ENCODE peak calls at places on chromosomes 7 and 10, in four cellular contexts. S, Y, Q and E are unnamed samples.
A peak's percentile ranks its signal among the peaks of the same experiment; 100 is the strongest.

GRCh38 chr7:47498229-47499056 is 83.5 kb downstream of the TNS3 start:
- DNase-seq in S (no peak), Q (no peak), Y (no peak), E (no peak)

GRCh38 chr7:117895271-117895670 is 22.0 kb upstream of the CTTNBP2 start:
- DNase-seq in S (no peak), Y (no peak), Q (no peak), E (no peak)

GRCh38 chr7:17659126-17659525 is 281.2 kb downstream of the SNX13 start:
- DNase-seq in Y (no peak), Q (no peak), S (no peak), E (no peak)

GRCh38 chr7:25894002-25894901 is 257.7 kb upstream of the NFE2L3 start:
- DNase-seq in Y (peak; percentile 24), S (no peak), Q (no peak), E (peak; percentile 52)

GRCh38 chr10:27241640-27242472 is 1.3 kb upstream of the ACBD5 start:
- DNase-seq in Y (peak; percentile 93), S (peak; percentile 86), Q (peak; percentile 93), E (peak; percentile 88)

GRCh38 chr7:106167439-106168136 is 55.5 kb upstream of the SYPL1 start:
- DNase-seq in Y (no peak), S (peak; percentile 20), Q (peak; percentile 18), E (no peak)

GRCh38 chr7:64574481-64575159 is 11.7 kb upstream of the ZNF680 start:
- DNase-seq in Q (peak; percentile 72), Y (peak; percentile 50), S (peak; percentile 61), E (no peak)

GRCh38 chr10:104321226-104321625 is 17.0 kb downstream of the ITPRIP start:
- DNase-seq in Y (no peak), Q (no peak), S (no peak), E (no peak)

GRCh38 chr7:2388637-2388954 is 14.8 kb upstream of the CHST12 start:
- DNase-seq in Q (no peak), S (no peak), Y (no peak), E (no peak)

GRCh38 chr7:27554826-27555225 is 107.9 kb downstream of the HIBADH start:
- DNase-seq in S (no peak), Q (no peak), Y (no peak), E (no peak)

GRCh38 chr7:134785842-134786241 is 6.4 kb downstream of the CALD1 start:
- DNase-seq in Q (no peak), Y (no peak), S (no peak), E (no peak)

GRCh38 chr10:114851336-114851735 is 29.8 kb downstream of the FHIP2A start:
- DNase-seq in Q (no peak), Y (no peak), S (no peak), E (no peak)

GRCh38 chr10:127275793-127276415 is 79.5 kb upstream of the INSYN2A start:
- DNase-seq in S (no peak), Y (no peak), Q (no peak), E (no peak)

GRCh38 chr10:119616879-119617580 is 20.3 kb upstream of the TIAL1 start:
- DNase-seq in S (no peak), Y (peak; percentile 14), Q (no peak), E (no peak)

GRCh38 chr10:72694476-72695369 is 2.8 kb downstream of the MCU start:
- DNase-seq in Q (peak; percentile 48), S (no peak), Y (peak; percentile 5), E (peak; percentile 27)

GRCh38 chr7:114312649-114313048 is 102.0 kb upstream of the FOXP2 start:
- DNase-seq in Y (no peak), S (no peak), Q (no peak), E (no peak)

GRCh38 chr7:96327429-96327828 is 5.5 kb upstream of the SLC25A13 start:
- DNase-seq in Y (no peak), Q (no peak), S (no peak), E (no peak)

GRCh38 chr10:46310143-46310514 is 23.3 kb downstream of the ANTXRL start:
- DNase-seq in Y (no peak), S (no peak), Q (no peak), E (no peak)

GRCh38 chr7:4745971-4746919 is 29.2 kb upstream of the AP5Z1 start:
- DNase-seq in Y (no peak), Q (peak; percentile 62), S (peak; percentile 48), E (no peak)

GRCh38 chr10:16014469-16014868 is 154.2 kb upstream of the MINDY3 start:
- DNase-seq in S (no peak), Q (no peak), Y (no peak), E (no peak)

GRCh38 chr10:7484456-7485266 is 73.8 kb upstream of the SFMBT2 start:
- DNase-seq in Q (no peak), Y (no peak), S (no peak), E (peak; percentile 44)

GRCh38 chr10:82925547-82925946 is 1050.6 kb downstream of the NRG3 start:
- DNase-seq in S (peak; percentile 59), Y (no peak), Q (peak; percentile 62), E (no peak)

GRCh38 chr10:22693371-22693784 is 21.0 kb downstream of the PIP4K2A start:
- DNase-seq in Q (peak; percentile 86), Y (no peak), S (peak; percentile 84), E (no peak)

GRCh38 chr10:130161331-130161730 is 25.1 kb downstream of the GLRX3 start:
- DNase-seq in S (no peak), Y (no peak), Q (no peak), E (no peak)

GRCh38 chr10:130159395-130159794 is 23.2 kb downstream of the GLRX3 start:
- DNase-seq in Y (no peak), S (no peak), Q (no peak), E (no peak)

GRCh38 chr10:130160775-130161174 is 24.6 kb downstream of the GLRX3 start:
- DNase-seq in Q (peak; percentile 7), Y (no peak), S (no peak), E (no peak)
- TF ChIP-seq CTCF in Q (peak; percentile 3), Y (no peak), S (no peak), E (peak; percentile 16)

GRCh38 chr7:137609500-137609899 is 237.3 kb downstream of the DGKI start:
- DNase-seq in Q (no peak), S (no peak), Y (no peak), E (no peak)
- TF ChIP-seq CTCF in Q (no peak), S (no peak), Y (no peak), E (no peak)

GRCh38 chr7:107304063-107304462 is 135.3 kb downstream of the HBP1 start:
- DNase-seq in S (no peak), Q (no peak), Y (no peak), E (no peak)

GRCh38 chr7:107302250-107302649 is 133.4 kb downstream of the HBP1 start:
- DNase-seq in Y (no peak), Q (no peak), S (no peak), E (no peak)

GRCh38 chr7:107309296-107309695 is 140.5 kb downstream of the HBP1 start:
- DNase-seq in Q (no peak), S (no peak), Y (no peak), E (no peak)

GRCh38 chr7:107304636-107305035 is 135.8 kb downstream of the HBP1 start:
- DNase-seq in Y (no peak), S (no peak), Q (no peak), E (no peak)
- TF ChIP-seq CTCF in Y (no peak), S (no peak), Q (no peak), E (no peak)

DNA sequence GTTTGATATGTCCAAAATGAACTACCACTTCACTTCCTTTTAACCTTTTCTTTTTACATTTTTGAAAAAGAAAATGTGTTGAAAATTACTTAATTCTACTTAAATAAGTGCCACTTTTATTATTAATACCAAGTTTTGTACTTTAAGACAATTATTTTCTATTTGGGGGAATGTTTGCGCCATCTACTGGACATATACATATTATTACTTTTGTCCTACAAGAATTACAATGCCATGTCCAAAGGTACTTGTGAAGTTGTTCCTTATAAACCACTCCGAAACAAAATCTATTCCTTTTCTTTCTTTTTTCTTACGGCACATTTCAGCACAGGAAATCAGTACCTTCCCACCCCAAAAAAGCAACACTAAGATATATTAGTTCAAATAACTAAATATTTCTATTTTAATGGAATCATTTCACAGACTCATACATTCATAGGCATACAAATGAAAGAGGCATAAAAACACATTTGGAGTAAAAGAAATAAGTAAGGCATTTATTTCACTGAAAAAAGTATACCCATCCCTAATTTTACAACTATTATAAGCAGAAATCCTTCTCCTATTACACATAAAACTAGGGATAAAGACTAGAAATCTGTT is 169.9 kb downstream of the RNF133 start:
- DNase-seq in Y (no peak), S (peak; percentile 14), Q (peak; percentile 23), E (peak; percentile 19)
- TF ChIP-seq CTCF in Y (peak; percentile 82), S (peak; percentile 45), Q (peak; percentile 43), E (peak; percentile 43)

GRCh38 chr10:3902054-3902808 is 117.2 kb upstream of the KLF6 start:
- DNase-seq in Y (no peak), Q (peak; percentile 65), S (peak; percentile 67), E (peak; percentile 78)
- TF ChIP-seq CTCF in Y (no peak), Q (no peak), S (no peak), E (no peak)

GRCh38 chr10:78301481-78301880 is 267.8 kb downstream of the RPS24 start:
- DNase-seq in Y (no peak), S (no peak), Q (no peak), E (no peak)

GRCh38 chr10:78302989-78303854 is 269.6 kb downstream of the RPS24 start:
- DNase-seq in Q (peak; percentile 84), Y (peak; percentile 100), S (peak; percentile 72), E (peak; percentile 97)

GRCh38 chr10:78300526-78300925 is 266.9 kb downstream of the RPS24 start:
- DNase-seq in Q (no peak), Y (no peak), S (no peak), E (no peak)

GRCh38 chr10:78302739-78302988 is 269.0 kb downstream of the RPS24 start:
- DNase-seq in Q (no peak), Y (no peak), S (no peak), E (no peak)

DNA sequence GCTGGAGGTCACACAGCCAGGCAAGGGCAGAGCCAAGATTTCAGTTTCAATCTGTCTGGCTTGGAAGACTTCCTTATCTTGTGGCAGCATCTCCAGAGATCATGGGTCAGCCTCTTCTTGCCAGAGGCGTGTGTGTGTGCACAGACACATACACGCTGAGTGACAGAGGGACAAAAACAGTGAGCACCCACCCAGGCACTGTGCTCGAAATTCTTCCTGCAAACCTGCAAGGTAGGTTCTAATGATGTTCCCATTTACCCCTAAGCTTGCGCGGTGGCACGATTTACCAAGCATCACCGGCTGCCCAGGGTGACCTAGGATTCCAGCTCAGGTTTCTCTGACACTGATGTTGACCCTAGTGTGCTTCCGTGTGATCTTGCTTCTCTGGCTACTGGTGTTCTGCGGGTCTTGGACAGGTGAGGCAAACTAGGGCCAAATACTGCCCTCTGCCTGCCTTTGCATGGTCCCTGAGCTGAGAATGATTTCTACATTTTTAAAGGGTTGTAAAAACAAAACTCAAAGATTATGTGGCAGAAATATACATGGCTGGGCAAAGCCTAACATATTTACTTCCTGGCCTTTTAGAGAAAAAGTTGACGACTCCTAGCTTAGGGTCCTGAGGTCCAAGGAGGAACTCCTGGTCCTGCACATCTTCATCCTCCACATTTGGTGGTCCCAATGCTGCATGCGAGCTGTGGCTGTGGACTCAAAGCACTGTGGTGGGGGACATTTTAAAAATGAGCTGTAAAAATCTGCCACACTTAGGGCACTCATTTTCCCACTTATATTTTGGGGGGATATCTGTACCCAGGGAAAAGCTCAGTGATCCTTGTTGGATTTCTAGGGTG is 268.5 kb downstream of the RPS24 start:
- DNase-seq in Q (no peak), Y (no peak), S (no peak), E (no peak)
- TF ChIP-seq CTCF in Q (peak; percentile 17), Y (no peak), S (no peak), E (no peak)